ENCODE peak calls at places on chromosomes 6 and 20, in five cellular contexts. Y is omental fat pad; C is stimulated activated CD8-positive, alpha-beta memory T cell treated with anti-CD3 and anti-CD28 coated beads, Interleukin-4, amount 100 ng/mL, for 1 hour; M is upper lobe of right lung; G is stomach. I is an unnamed sample.

GRCh38 chr6:168035098-168035660 is 37.7 kb downstream of the KIF25 start:
- DNase-seq in Y (no peak), C (no peak), M (peak; percentile 76), G (peak; percentile 45), I (peak; percentile 42)

GRCh38 chr20:50977066-50978045 is 18.7 kb downstream of the MOCS3 start:
- DNase-seq in Y (no peak), C (no peak), M (no peak), G (no peak), I (peak; percentile 70)

GRCh38 chr6:3119040-3119723 is 671 bp downstream of the BPHL start:
- DNase-seq in Y (no peak), C (no peak), M (no peak), G (no peak), I (peak; percentile 82)

GRCh38 chr6:159038914-159039884 is 5.6 kb downstream of the TAGAP start:
- DNase-seq in Y (no peak), C (no peak), M (no peak), G (no peak), I (no peak)

GRCh38 chr6:108452725-108453195 is 108.0 kb upstream of the FOXO3 start:
- DNase-seq in Y (no peak), C (no peak), M (no peak), G (no peak), I (no peak)

GRCh38 chr6:118618676-118619377 is 32.6 kb downstream of the CEP85L start:
- DNase-seq in Y (peak; percentile 38), C (peak; percentile 39), M (peak; percentile 66), G (peak; percentile 66), I (peak; percentile 28)

GRCh38 chr20:35284992-35285805 is 627 bp upstream of the EIF6 start:
- DNase-seq in Y (no peak), C (no peak), M (no peak), G (no peak), I (no peak)

GRCh38 chr6:40947876-40948514 is 91.0 kb downstream of the UNC5CL start:
- DNase-seq in Y (no peak), C (no peak), M (no peak), G (no peak), I (no peak)

GRCh38 chr6:82872092-82872635 is 193.5 kb downstream of the UBE3D start:
- DNase-seq in Y (no peak), C (no peak), M (no peak), G (no peak), I (no peak)

GRCh38 chr6:163405412-163406309 is 8.9 kb upstream of the QKI start:
- DNase-seq in Y (no peak), C (no peak), M (peak; percentile 89), G (peak; percentile 69), I (peak; percentile 64)

GRCh38 chr6:41167173-41167963 is 4.5 kb upstream of the TREM2 start:
- DNase-seq in Y (no peak), C (no peak), M (no peak), G (no peak), I (no peak)

GRCh38 chr6:135537782-135538301 is 40.3 kb upstream of the AHI1 start:
- DNase-seq in Y (no peak), C (no peak), M (no peak), G (no peak), I (no peak)

GRCh38 chr20:21503345-21503744 is 10.5 kb downstream of the NKX2-2 start:
- DNase-seq in Y (no peak), C (no peak), M (no peak), G (no peak), I (no peak)

GRCh38 chr6:24858154-24858801 is 59.6 kb upstream of the ARMH2 start:
- DNase-seq in Y (no peak), C (no peak), M (no peak), G (no peak), I (no peak)

GRCh38 chr6:37495199-37495913 is 4.3 kb downstream of the CCDC167 start:
- DNase-seq in Y (no peak), C (no peak), M (no peak), G (no peak), I (no peak)